ENCODE peak calls at places on chromosomes 1 and 21, in seven cellular contexts. One of them, this sample, is unnamed.

GRCh38 chr1:82565146-82565545 is 764.4 kb downstream of the ADGRL2 start:
- DNase-seq in esophagus muscularis mucosa: no peak
- DNase-seq in transverse colon: no peak
- DNase-seq in K562: no peak
- DNase-seq in SK-N-MC: no peak
- DNase-seq in HL-60: no peak
- DNase-seq in spleen: no peak
- DNase-seq in this sample: no peak

GRCh38 chr1:10716840-10717239 is 79.6 kb downstream of the CASZ1 start:
- DNase-seq in esophagus muscularis mucosa: no peak
- DNase-seq in transverse colon: no peak
- DNase-seq in K562: no peak
- DNase-seq in SK-N-MC: no peak
- DNase-seq in HL-60: no peak
- DNase-seq in spleen: no peak
- DNase-seq in this sample: no peak

GRCh38 chr1:8011923-8012858 is 13.9 kb downstream of the ERRFI1 start:
- DNase-seq in esophagus muscularis mucosa: no peak
- DNase-seq in transverse colon: no peak
- DNase-seq in K562: no peak
- DNase-seq in SK-N-MC: no peak
- DNase-seq in HL-60: no peak
- DNase-seq in spleen: no peak
- DNase-seq in this sample: no peak

GRCh38 chr1:231041705-231042261 is 1.7 kb upstream of the FAM89A start:
- DNase-seq in esophagus muscularis mucosa: no peak
- DNase-seq in transverse colon: no peak
- DNase-seq in K562: no peak
- DNase-seq in SK-N-MC: no peak
- DNase-seq in HL-60: no peak
- DNase-seq in spleen: no peak
- DNase-seq in this sample: no peak

GRCh38 chr1:8164670-8165069 is 138.6 kb upstream of the ERRFI1 start:
- DNase-seq in esophagus muscularis mucosa: no peak
- DNase-seq in transverse colon: no peak
- DNase-seq in K562: no peak
- DNase-seq in SK-N-MC: no peak
- DNase-seq in HL-60: no peak
- DNase-seq in spleen: no peak
- DNase-seq in this sample: no peak

GRCh38 chr1:209720326-209720725 is 15.7 kb downstream of the HSD11B1 start:
- DNase-seq in esophagus muscularis mucosa: no peak
- DNase-seq in transverse colon: no peak
- DNase-seq in K562: no peak
- DNase-seq in SK-N-MC: no peak
- DNase-seq in HL-60: no peak
- DNase-seq in spleen: no peak
- DNase-seq in this sample: no peak

GRCh38 chr1:192489046-192489445 is 86.5 kb upstream of the RGS1 start:
- DNase-seq in esophagus muscularis mucosa: no peak
- DNase-seq in transverse colon: no peak
- DNase-seq in K562: no peak
- DNase-seq in SK-N-MC: no peak
- DNase-seq in HL-60: no peak
- DNase-seq in spleen: no peak
- DNase-seq in this sample: no peak

GRCh38 chr1:97603776-97604175 is 317.1 kb downstream of the DPYD start:
- DNase-seq in esophagus muscularis mucosa: no peak
- DNase-seq in transverse colon: no peak
- DNase-seq in K562: no peak
- DNase-seq in SK-N-MC: no peak
- DNase-seq in HL-60: no peak
- DNase-seq in spleen: no peak
- DNase-seq in this sample: no peak

GRCh38 chr1:21911205-21912001 is 25.7 kb downstream of the HSPG2 start:
- DNase-seq in esophagus muscularis mucosa: no peak
- DNase-seq in transverse colon: no peak
- DNase-seq in K562: peak
- DNase-seq in SK-N-MC: no peak
- DNase-seq in HL-60: no peak
- DNase-seq in spleen: no peak
- DNase-seq in this sample: no peak

GRCh38 chr1:183195146-183195571 is 9.1 kb downstream of the LAMC2 start:
- DNase-seq in esophagus muscularis mucosa: no peak
- DNase-seq in transverse colon: peak
- DNase-seq in K562: no peak
- DNase-seq in SK-N-MC: no peak
- DNase-seq in HL-60: no peak
- DNase-seq in spleen: no peak
- DNase-seq in this sample: no peak

GRCh38 chr1:220473440-220473839 is 54.5 kb upstream of the MARK1 start:
- DNase-seq in esophagus muscularis mucosa: no peak
- DNase-seq in transverse colon: no peak
- DNase-seq in K562: no peak
- DNase-seq in SK-N-MC: no peak
- DNase-seq in HL-60: no peak
- DNase-seq in spleen: no peak
- DNase-seq in this sample: no peak

GRCh38 chr1:29381426-29381825 is 145.1 kb downstream of the PTPRU start:
- DNase-seq in esophagus muscularis mucosa: no peak
- DNase-seq in transverse colon: no peak
- DNase-seq in K562: no peak
- DNase-seq in SK-N-MC: no peak
- DNase-seq in HL-60: no peak
- DNase-seq in spleen: no peak
- DNase-seq in this sample: no peak

GRCh38 chr1:169484683-169485426 is 889 bp downstream of the SLC19A2 start:
- DNase-seq in esophagus muscularis mucosa: no peak
- DNase-seq in transverse colon: peak
- DNase-seq in K562: peak
- DNase-seq in SK-N-MC: no peak
- DNase-seq in HL-60: no peak
- DNase-seq in spleen: no peak
- DNase-seq in this sample: peak

GRCh38 chr1:85109475-85109874 is 61.2 kb upstream of the MCOLN3 start:
- DNase-seq in esophagus muscularis mucosa: no peak
- DNase-seq in transverse colon: peak
- DNase-seq in K562: peak
- DNase-seq in SK-N-MC: peak
- DNase-seq in HL-60: no peak
- DNase-seq in spleen: no peak
- DNase-seq in this sample: peak

GRCh38 chr1:53644909-53645689 is 93.9 kb downstream of the GLIS1 start:
- DNase-seq in esophagus muscularis mucosa: no peak
- DNase-seq in transverse colon: no peak
- DNase-seq in K562: no peak
- DNase-seq in SK-N-MC: no peak
- DNase-seq in HL-60: no peak
- DNase-seq in spleen: no peak
- DNase-seq in this sample: peak

GRCh38 chr21:45019076-45019886 is 55.1 kb upstream of the ADARB1 start:
- DNase-seq in esophagus muscularis mucosa: no peak
- DNase-seq in transverse colon: peak
- DNase-seq in K562: no peak
- DNase-seq in SK-N-MC: no peak
- DNase-seq in HL-60: no peak
- DNase-seq in spleen: peak
- DNase-seq in this sample: peak

GRCh38 chr1:234940841-234941240 is 187.8 kb downstream of the TOMM20 start:
- DNase-seq in esophagus muscularis mucosa: no peak
- DNase-seq in transverse colon: no peak
- DNase-seq in K562: no peak
- DNase-seq in SK-N-MC: no peak
- DNase-seq in HL-60: no peak
- DNase-seq in spleen: no peak
- DNase-seq in this sample: no peak

GRCh38 chr1:108050911-108051624 is 86.1 kb upstream of the VAV3 start:
- DNase-seq in esophagus muscularis mucosa: no peak
- DNase-seq in transverse colon: no peak
- DNase-seq in K562: no peak
- DNase-seq in SK-N-MC: no peak
- DNase-seq in HL-60: no peak
- DNase-seq in spleen: no peak
- DNase-seq in this sample: no peak
- H3K4me3 ChIP-seq in esophagus muscularis mucosa: no peak
- H3K4me3 ChIP-seq in transverse colon: no peak
- H3K4me3 ChIP-seq in K562: no peak
- H3K4me3 ChIP-seq in SK-N-MC: no peak
- H3K4me3 ChIP-seq in HL-60: no peak
- H3K4me3 ChIP-seq in spleen: no peak
- H3K4me3 ChIP-seq in this sample: no peak

GRCh38 chr1:228900099-228900965 is 165.1 kb downstream of the RHOU start:
- DNase-seq in esophagus muscularis mucosa: peak
- DNase-seq in transverse colon: peak
- DNase-seq in K562: no peak
- DNase-seq in SK-N-MC: no peak
- DNase-seq in HL-60: no peak
- DNase-seq in spleen: peak
- DNase-seq in this sample: peak
- H3K27ac ChIP-seq in esophagus muscularis mucosa: peak
- H3K27ac ChIP-seq in transverse colon: peak
- H3K27ac ChIP-seq in K562: no peak
- H3K27ac ChIP-seq in SK-N-MC: no peak
- H3K27ac ChIP-seq in HL-60: no peak
- H3K27ac ChIP-seq in spleen: peak
- H3K27ac ChIP-seq in this sample: peak

GRCh38 chr1:36088265-36088576 is 471 bp upstream of the ADPRS start:
- DNase-seq in esophagus muscularis mucosa: no peak
- DNase-seq in transverse colon: no peak
- DNase-seq in K562: no peak
- DNase-seq in SK-N-MC: no peak
- DNase-seq in HL-60: no peak
- DNase-seq in spleen: no peak
- DNase-seq in this sample: no peak

GRCh38 chr1:36088577-36089392 is at the start of gene ADPRS:
- DNase-seq in esophagus muscularis mucosa: peak
- DNase-seq in transverse colon: peak
- DNase-seq in K562: peak
- DNase-seq in SK-N-MC: peak
- DNase-seq in HL-60: peak
- DNase-seq in spleen: peak
- DNase-seq in this sample: peak

GRCh38 chr1:36091141-36091540 is 2.4 kb downstream of the ADPRS start:
- DNase-seq in esophagus muscularis mucosa: no peak
- DNase-seq in transverse colon: no peak
- DNase-seq in K562: no peak
- DNase-seq in SK-N-MC: no peak
- DNase-seq in HL-60: no peak
- DNase-seq in spleen: peak
- DNase-seq in this sample: peak

GRCh38 chr1:36087233-36088123 is 1.2 kb upstream of the ADPRS start:
- DNase-seq in esophagus muscularis mucosa: no peak
- DNase-seq in transverse colon: no peak
- DNase-seq in K562: peak
- DNase-seq in SK-N-MC: no peak
- DNase-seq in HL-60: no peak
- DNase-seq in spleen: peak
- DNase-seq in this sample: peak

DNA sequence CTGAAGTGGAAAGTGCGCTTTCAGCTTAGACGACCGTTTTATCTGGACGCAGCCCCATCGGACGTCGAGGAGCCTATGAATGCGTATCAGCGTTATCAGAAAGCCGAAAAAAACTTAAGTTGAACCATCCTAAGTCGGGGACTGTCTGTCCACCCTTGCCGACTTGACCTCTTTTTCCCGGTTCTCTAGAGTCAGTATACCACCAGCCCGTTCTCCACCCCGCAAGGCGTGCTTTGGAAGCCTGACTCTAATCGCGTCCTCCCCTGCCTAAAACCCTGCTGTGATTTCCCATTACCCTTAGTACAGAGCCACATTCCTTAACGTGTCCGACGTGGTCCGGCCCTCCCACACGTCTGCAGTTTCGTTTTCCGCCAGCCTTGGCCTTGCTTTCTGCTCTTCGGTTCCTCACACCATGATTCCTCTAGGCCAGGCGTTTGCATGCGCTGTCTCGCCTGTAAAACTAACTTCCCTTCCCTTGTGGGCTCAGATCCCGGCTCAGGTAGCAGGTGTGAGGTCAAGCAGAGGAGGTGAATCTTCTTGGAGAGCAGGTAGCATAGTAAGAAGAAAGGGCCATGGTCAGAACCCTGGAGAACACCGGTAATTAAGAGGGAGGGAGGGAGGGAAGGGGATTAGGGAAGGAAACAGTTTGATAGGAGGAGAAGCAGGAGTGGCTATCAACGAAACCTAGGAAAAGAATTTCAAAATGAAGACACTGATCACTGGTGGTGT is 865 bp downstream of the ADPRS start:
- DNase-seq in esophagus muscularis mucosa: no peak
- DNase-seq in transverse colon: peak
- DNase-seq in K562: peak
- DNase-seq in SK-N-MC: no peak
- DNase-seq in HL-60: no peak
- DNase-seq in spleen: peak
- DNase-seq in this sample: peak
- TF ChIP-seq POLR2AphosphoS5 in esophagus muscularis mucosa: no peak
- TF ChIP-seq POLR2AphosphoS5 in transverse colon: no peak
- TF ChIP-seq POLR2AphosphoS5 in K562: no peak
- TF ChIP-seq POLR2AphosphoS5 in SK-N-MC: no peak
- TF ChIP-seq POLR2AphosphoS5 in HL-60: no peak
- TF ChIP-seq POLR2AphosphoS5 in spleen: no peak
- TF ChIP-seq POLR2AphosphoS5 in this sample: no peak

GRCh38 chr1:156356262-156356874 is 12.6 kb upstream of the RHBG start:
- DNase-seq in esophagus muscularis mucosa: no peak
- DNase-seq in transverse colon: no peak
- DNase-seq in K562: no peak
- DNase-seq in SK-N-MC: no peak
- DNase-seq in HL-60: no peak
- DNase-seq in spleen: peak
- DNase-seq in this sample: no peak
- H3K4me3 ChIP-seq in esophagus muscularis mucosa: no peak
- H3K4me3 ChIP-seq in transverse colon: no peak
- H3K4me3 ChIP-seq in K562: no peak
- H3K4me3 ChIP-seq in SK-N-MC: peak
- H3K4me3 ChIP-seq in HL-60: no peak
- H3K4me3 ChIP-seq in spleen: no peak
- H3K4me3 ChIP-seq in this sample: no peak

DNA sequence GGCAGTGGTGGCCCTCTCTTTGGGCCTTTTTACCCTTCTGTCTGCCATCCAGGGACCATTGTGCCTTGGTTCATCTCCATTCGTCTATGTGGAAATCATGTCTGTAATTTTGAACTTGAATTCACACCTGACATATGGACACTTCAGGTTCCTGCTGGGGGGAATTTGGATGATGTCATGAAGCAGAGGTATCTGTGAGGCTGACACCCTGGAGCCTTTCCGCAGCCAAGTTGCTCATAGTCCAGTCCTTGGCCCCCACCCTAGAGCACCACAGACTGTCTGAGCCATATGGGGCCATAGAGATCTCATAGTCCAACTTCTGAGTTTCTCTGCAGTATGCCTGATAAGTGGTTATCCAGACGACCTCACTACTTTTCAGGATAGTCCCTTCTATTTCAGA is 147.7 kb upstream of the CACNA1E start:
- DNase-seq in esophagus muscularis mucosa: no peak
- DNase-seq in transverse colon: no peak
- DNase-seq in K562: no peak
- DNase-seq in SK-N-MC: no peak
- DNase-seq in HL-60: no peak
- DNase-seq in spleen: no peak
- DNase-seq in this sample: no peak
- H3K27ac ChIP-seq in esophagus muscularis mucosa: no peak
- H3K27ac ChIP-seq in transverse colon: no peak
- H3K27ac ChIP-seq in K562: no peak
- H3K27ac ChIP-seq in SK-N-MC: no peak
- H3K27ac ChIP-seq in HL-60: no peak
- H3K27ac ChIP-seq in spleen: no peak
- H3K27ac ChIP-seq in this sample: no peak

This sample was measured in sigmoid colon.